ENCODE peak calls at places on chromosomes 3 and 15, in five cellular contexts. E, H, Q, W and U are unnamed samples.

GRCh38 chr3:102094523-102094922 is 245.2 kb downstream of the NFKBIZ start:
- DNase-seq in H (no peak), E (no peak), W (no peak), Q (no peak), U (no peak)

GRCh38 chr3:152183473-152183872 is 85.3 kb upstream of the MBNL1 start:
- DNase-seq in Q (peak; percentile 54), W (no peak), H (no peak), E (peak; percentile 15), U (no peak)

GRCh38 chr15:66617137-66618090 is 51.6 kb upstream of the LCTL start:
- DNase-seq in W (peak; percentile 38), E (no peak), Q (peak; percentile 43), H (no peak), U (peak; percentile 44)

GRCh38 chr3:106759686-106760085 is 617.6 kb upstream of the CCDC54 start:
- DNase-seq in E (no peak), W (peak; percentile 40), H (no peak), Q (no peak), U (no peak)

GRCh38 chr15:57355259-57355658 is 21.0 kb upstream of the CGNL1 start:
- DNase-seq in Q (no peak), E (no peak), H (no peak), W (no peak), U (no peak)

GRCh38 chr15:39579487-39580116 is 1.3 kb upstream of the THBS1 start:
- DNase-seq in E (peak; percentile 21), H (peak; percentile 75), Q (peak; percentile 83), W (peak; percentile 92), U (peak; percentile 61)

GRCh38 chr15:95763426-95763825 is 567.1 kb upstream of the NR2F2 start:
- DNase-seq in E (no peak), H (no peak), Q (no peak), W (no peak), U (peak; percentile 76)

GRCh38 chr3:49173116-49173791 is 1.9 kb downstream of the KLHDC8B start:
- DNase-seq in E (peak; percentile 61), Q (peak; percentile 83), W (no peak), H (no peak), U (no peak)

GRCh38 chr15:68213991-68214837 is 9.1 kb upstream of the CALML4 start:
- DNase-seq in W (no peak), E (no peak), Q (no peak), H (no peak), U (no peak)

GRCh38 chr3:46923559-46924350 is 46.2 kb downstream of the PTH1R start:
- DNase-seq in H (no peak), E (peak; percentile 34), W (peak; percentile 24), Q (peak; percentile 79), U (no peak)

GRCh38 chr3:18442743-18443669 is 17.9 kb upstream of the SATB1 start:
- DNase-seq in E (no peak), H (no peak), W (no peak), Q (no peak), U (no peak)

GRCh38 chr3:37779289-37780152 is 82.2 kb upstream of the CTDSPL start:
- DNase-seq in W (peak; percentile 61), E (peak; percentile 38), Q (peak; percentile 70), H (peak; percentile 66), U (peak; percentile 38)

GRCh38 chr3:193884652-193885051 is 251.3 kb upstream of the HES1 start:
- DNase-seq in H (no peak), W (no peak), Q (no peak), E (no peak), U (no peak)

GRCh38 chr3:29128004-29128403 is 152.9 kb upstream of the RBMS3 start:
- DNase-seq in W (no peak), Q (no peak), H (no peak), E (peak; percentile 20), U (no peak)

GRCh38 chr3:127755305-127755681 is 67.0 kb downstream of the MGLL start:
- DNase-seq in Q (no peak), E (no peak), H (no peak), W (no peak), U (no peak)

GRCh38 chr3:112293368-112294321 is at the start of gene SLC9C1:
- DNase-seq in Q (peak; percentile 75), E (peak; percentile 58), H (peak; percentile 23), W (peak; percentile 53), U (peak; percentile 73)

GRCh38 chr3:140247775-140248174 is 312.8 kb downstream of the CLSTN2 start:
- DNase-seq in W (no peak), Q (no peak), H (no peak), E (no peak), U (no peak)

GRCh38 chr15:41562784-41563198 is 3.8 kb downstream of the TYRO3 start:
- DNase-seq in H (no peak), W (no peak), Q (no peak), E (no peak), U (no peak)

GRCh38 chr3:83002869-83003445 is 1241.5 kb upstream of the GBE1 start:
- DNase-seq in W (no peak), H (no peak), Q (no peak), E (no peak), U (no peak)

GRCh38 chr3:53585042-53585441 is 90.6 kb downstream of the CACNA1D start:
- DNase-seq in Q (no peak), W (no peak), E (no peak), H (no peak), U (no peak)

GRCh38 chr15:66249623-66250174 is 3.9 kb downstream of the MEGF11 start:
- DNase-seq in W (no peak), H (no peak), Q (no peak), E (no peak), U (no peak)

GRCh38 chr3:100260081-100260684 is 609 bp upstream of the TBC1D23 start:
- DNase-seq in Q (peak; percentile 70), E (peak; percentile 6), H (no peak), W (no peak), U (peak; percentile 67)

GRCh38 chr3:8793242-8793641 is 23.8 kb upstream of the OXTR start:
- DNase-seq in W (peak; percentile 79), E (no peak), H (peak; percentile 16), Q (no peak), U (no peak)

GRCh38 chr3:195849322-195850074 is 37.8 kb upstream of the MUC4 start:
- DNase-seq in H (peak; percentile 38), W (no peak), Q (no peak), E (no peak), U (no peak)

GRCh38 chr3:184334470-184335158 is 2.8 kb upstream of the FAM131A start:
- DNase-seq in W (peak; percentile 93), H (no peak), Q (no peak), E (no peak), U (peak; percentile 26)

GRCh38 chr3:32991781-32992180 is 40.3 kb downstream of the CCR4 start:
- DNase-seq in E (no peak), W (no peak), Q (no peak), H (no peak), U (no peak)

GRCh38 chr15:65476942-65477341 is 40.5 kb downstream of the DPP8 start:
- DNase-seq in E (no peak), H (no peak), Q (no peak), W (peak; percentile 75), U (peak; percentile 54)

GRCh38 chr3:103977417-103977816 is 1389.3 kb upstream of the ALCAM start:
- DNase-seq in H (no peak), E (no peak), W (no peak), Q (no peak), U (no peak)

GRCh38 chr3:9339750-9340449 is 23.0 kb upstream of the THUMPD3 start:
- DNase-seq in Q (no peak), W (no peak), E (no peak), H (no peak), U (no peak)

GRCh38 chr3:70854108-70854507 is 541.7 kb upstream of the MDFIC2 start:
- DNase-seq in W (no peak), E (no peak), H (peak; percentile 12), Q (no peak), U (no peak)

GRCh38 chr15:78224024-78224413 is 10.3 kb downstream of the ACSBG1 start:
- DNase-seq in E (no peak), H (no peak), W (no peak), Q (no peak), U (no peak)

GRCh38 chr15:74497584-74497983 is 36.6 kb upstream of the UBL7 start:
- DNase-seq in Q (no peak), E (no peak), W (no peak), H (peak; percentile 90), U (peak; percentile 27)

GRCh38 chr15:25245801-25246622 is 192.8 kb downstream of the UBE3A start:
- DNase-seq in E (no peak), H (no peak), W (no peak), Q (no peak), U (no peak)